ENCODE peak calls at places on chromosomes 5 and 9, in eight cellular contexts. K is mesendoderm; P is Calu3; E is activated CD4-positive, alpha-beta T cell treated with anti-CD3 and anti-CD28 coated beads, Interleukin-2, amount 10 ng/mL, durations not matched to agents 24 days and 14 days; A is NCI-H1105; J is stomach; O is hippocampal formation; R is heart right ventricle. M is an unnamed sample.

GRCh38 chr9:99819123-99819483 is 2.6 kb upstream of the NR4A3 start:
- DNase-seq in P (no peak), O (no peak), J (no peak), R (no peak), E (no peak), A (no peak), K (peak), M (no peak)

GRCh38 chr9:87324613-87325194 is 173.0 kb upstream of the DAPK1 start:
- DNase-seq in K (peak), P (no peak), O (no peak), A (peak), E (peak), J (no peak), R (no peak), M (no peak)

GRCh38 chr5:172479034-172479783 is 24.9 kb upstream of the SH3PXD2B start:
- DNase-seq in J (peak), R (peak), K (peak), O (peak), E (peak), P (peak), A (peak), M (peak)

GRCh38 chr5:37198066-37198465 is 51.1 kb downstream of the CPLANE1 start:
- DNase-seq in P (no peak), R (no peak), O (no peak), E (peak), A (no peak), K (peak), J (no peak), M (no peak)

GRCh38 chr5:1789838-1790462 is 9.7 kb downstream of the MRPL36 start:
- DNase-seq in R (no peak), P (no peak), A (no peak), K (peak), E (no peak), J (no peak), O (no peak), M (no peak)

GRCh38 chr9:95242613-95243012 is 74.9 kb downstream of the FANCC start:
- DNase-seq in A (peak), K (peak), R (no peak), J (no peak), P (no peak), O (no peak), E (no peak), M (no peak)

GRCh38 chr5:53970510-53970909 is 339.9 kb downstream of the ARL15 start:
- DNase-seq in A (no peak), O (no peak), E (no peak), R (no peak), P (no peak), K (no peak), J (no peak), M (no peak)

GRCh38 chr5:141180313-141180712 is 1.9 kb upstream of the PCDHB16 start:
- DNase-seq in P (no peak), O (no peak), E (no peak), A (no peak), K (no peak), R (no peak), J (no peak), M (no peak)

GRCh38 chr9:127970401-127971313 is 10.1 kb downstream of the EEIG1 start:
- DNase-seq in P (no peak), J (no peak), E (peak), A (no peak), R (no peak), O (no peak), K (no peak), M (no peak)

GRCh38 chr5:447501-447900 is 4.5 kb downstream of the EXOC3 start:
- DNase-seq in J (no peak), O (no peak), P (no peak), K (no peak), A (no peak), R (peak), E (no peak), M (peak)

GRCh38 chr5:55969956-55970355 is 24.8 kb downstream of the IL6ST start:
- DNase-seq in E (peak), A (no peak), P (no peak), R (no peak), O (no peak), J (no peak), K (no peak), M (no peak)

M was measured in pancreas.